ENCODE peak calls at places on chromosomes 11 and 22, in eight cellular contexts. A is AG08395; Z is endothelial cell; G is stimulated activated CD8-positive, alpha-beta memory T cell treated with anti-CD3 and anti-CD28 coated beads, Interleukin-4, amount 100 ng/mL, for 4 hours; N is posterior cingulate gyrus; E is NCI-H526 treated with DMSO at 0.1 percent for 48 hours; J is spleen; O is naive thymus-derived CD8-positive, alpha-beta T cell. V is an unnamed sample.

GRCh38 chr11:63985812-63986155 is 454 bp upstream of the OTUB1 start:
- DNase-seq in N (no peak), E (no peak), Z (no peak), A (peak; percentile 40), J (peak; percentile 94), O (peak; percentile 69), G (no peak), V (no peak)

GRCh38 chr11:34250732-34251639 is 106.8 kb downstream of the ABTB2 start:
- DNase-seq in O (peak; percentile 73), G (peak; percentile 70), N (peak; percentile 45), E (no peak), J (peak; percentile 91), A (peak; percentile 62), Z (no peak), V (peak; percentile 68)

GRCh38 chr11:93524868-93525267 is 18.3 kb downstream of the SMCO4 start:
- DNase-seq in E (no peak), G (no peak), N (no peak), J (peak; percentile 75), O (no peak), Z (no peak), A (no peak), V (no peak)

GRCh38 chr11:120956710-120957500 is 67.0 kb upstream of the TBCEL start:
- DNase-seq in Z (no peak), N (no peak), O (peak; percentile 44), A (no peak), G (no peak), J (peak; percentile 78), E (peak; percentile 31), V (no peak)

GRCh38 chr22:49023161-49023878 is 804.4 kb downstream of the BRD1 start:
- DNase-seq in J (peak; percentile 66), O (no peak), A (no peak), G (no peak), E (no peak), N (no peak), Z (no peak), V (no peak)

GRCh38 chr11:11708256-11708655 is 86.5 kb upstream of the GALNT18 start:
- DNase-seq in J (no peak), N (no peak), O (no peak), Z (no peak), G (no peak), E (no peak), A (no peak), V (no peak)

GRCh38 chr22:31341386-31342088 is 4.6 kb downstream of the PATZ1 start:
- DNase-seq in G (no peak), E (no peak), O (no peak), J (no peak), A (no peak), N (no peak), Z (no peak), V (no peak)

GRCh38 chr22:25754527-25755202 is 12.7 kb downstream of the MYO18B start:
- DNase-seq in N (no peak), Z (no peak), J (no peak), E (no peak), G (no peak), A (peak; percentile 67), O (no peak), V (no peak)

GRCh38 chr22:27220349-27220748 is 563.0 kb downstream of the MIAT start:
- DNase-seq in J (no peak), G (no peak), E (no peak), O (no peak), N (no peak), Z (no peak), A (peak; percentile 80), V (no peak)

GRCh38 chr22:30221121-30221992 is 25.2 kb downstream of the LIF start:
- DNase-seq in G (peak; percentile 46), J (peak; percentile 90), E (no peak), Z (no peak), N (no peak), A (no peak), O (peak; percentile 70), V (no peak)

V was measured in foreskin melanocyte.